ENCODE peak calls at places on chromosomes 12 and 14, in eight cellular contexts. G is COR-L47; V is iPS-NIHi11; M is SIG-M5; W is AG09319; O is stimulated activated naive CD8-positive, alpha-beta T cell treated with anti-CD3 and anti-CD28 coated beads, Interleukin-15, amount 100 ng/mL, for 72 hours; L is activated gamma-delta T cell treated with Interleukin-2 at 50 U/mL for 16 hours; Y is NCI-H2029. E is an unnamed sample.

GRCh38 chr12:94469522-94469921 is 9.9 kb upstream of the CEP83 start:
- DNase-seq in V (no peak), G (no peak), M (no peak), L (no peak), W (no peak), Y (no peak), O (no peak), E (no peak)

GRCh38 chr12:101044512-101045074 is 165.4 kb downstream of the SLC5A8 start:
- DNase-seq in M (no peak), G (no peak), V (no peak), L (no peak), Y (no peak), W (no peak), O (no peak), E (no peak)

GRCh38 chr14:71321556-71322315 is 414.5 kb downstream of the PCNX1 start:
- DNase-seq in L (no peak), W (no peak), G (peak; percentile 41), V (peak; percentile 49), Y (peak; percentile 49), M (no peak), O (peak; percentile 12), E (no peak)

GRCh38 chr12:117356048-117356447 is 5.4 kb downstream of the NOS1 start:
- DNase-seq in Y (no peak), O (no peak), M (no peak), G (no peak), L (no peak), V (no peak), W (no peak), E (no peak)

GRCh38 chr14:79369359-79370332 is 841.7 kb downstream of the DIO2 start:
- DNase-seq in M (no peak), L (no peak), W (no peak), Y (no peak), V (no peak), O (no peak), G (no peak), E (no peak)

GRCh38 chr12:125533434-125534029 is 468.3 kb downstream of the AACS start:
- DNase-seq in M (no peak), L (no peak), W (no peak), O (no peak), V (peak; percentile 88), G (peak; percentile 21), Y (peak; percentile 11), E (no peak)

GRCh38 chr14:38755036-38755435 is 348.0 kb downstream of the SEC23A start:
- DNase-seq in G (no peak), W (no peak), O (no peak), V (no peak), M (no peak), L (no peak), Y (no peak), E (no peak)

GRCh38 chr14:63406341-63406740 is 87.6 kb upstream of the GPHB5 start:
- DNase-seq in V (no peak), L (no peak), W (no peak), O (no peak), M (no peak), G (no peak), Y (no peak), E (no peak)

GRCh38 chr12:63064080-63064479 is 86.9 kb downstream of the AVPR1A start:
- DNase-seq in V (no peak), W (peak; percentile 16), M (no peak), Y (no peak), O (no peak), L (no peak), G (no peak), E (no peak)

GRCh38 chr14:23403908-23404307 is 4.2 kb downstream of the MYH6 start:
- DNase-seq in L (no peak), W (no peak), Y (no peak), G (no peak), O (no peak), M (no peak), V (no peak), E (no peak)

GRCh38 chr14:54329082-54329695 is 67.6 kb upstream of the CDKN3 start:
- DNase-seq in G (no peak), M (no peak), O (peak; percentile 16), V (peak; percentile 85), W (peak; percentile 44), L (no peak), Y (peak; percentile 50), E (no peak)

GRCh38 chr14:98210045-98210678 is 1061.8 kb downstream of the BCL11B start:
- DNase-seq in Y (no peak), V (peak; percentile 33), M (no peak), G (no peak), L (peak; percentile 71), W (no peak), O (peak; percentile 50), E (no peak)

GRCh38 chr12:46383654-46384450 is 11.3 kb upstream of the SLC38A2 start:
- DNase-seq in Y (peak; percentile 32), V (no peak), L (peak; percentile 58), G (peak; percentile 39), O (peak; percentile 84), M (no peak), W (peak; percentile 96), E (peak; percentile 76)

GRCh38 chr14:91919814-91920213 is 27.7 kb downstream of the FBLN5 start:
- DNase-seq in Y (no peak), O (no peak), V (no peak), G (no peak), L (no peak), M (no peak), W (peak; percentile 44), E (no peak)

GRCh38 chr12:124278389-124279101 is 16.3 kb upstream of the RFLNA start:
- DNase-seq in W (no peak), V (no peak), M (no peak), O (no peak), Y (peak; percentile 49), G (no peak), L (no peak), E (no peak)

GRCh38 chr12:76047060-76047459 is 15.5 kb upstream of the PHLDA1 start:
- DNase-seq in L (no peak), Y (no peak), M (no peak), O (no peak), W (no peak), V (no peak), G (no peak), E (no peak)

GRCh38 chr12:78146365-78146772 is 315.7 kb downstream of the NAV3 start:
- DNase-seq in O (no peak), G (peak; percentile 22), Y (peak; percentile 41), L (no peak), M (no peak), W (peak; percentile 5), V (peak; percentile 14), E (no peak)

GRCh38 chr14:106845286-106846087 is 1319.1 kb downstream of the TMEM121 start:
- DNase-seq in Y (peak; percentile 34), M (no peak), W (no peak), L (peak; percentile 47), V (no peak), G (peak; percentile 27), O (peak; percentile 68), E (peak; percentile 69)

GRCh38 chr14:77663289-77663688 is 44.5 kb downstream of the ALKBH1 start:
- DNase-seq in O (no peak), Y (no peak), M (no peak), G (no peak), W (no peak), V (no peak), L (no peak), E (no peak)

GRCh38 chr14:103755060-103755459 is 39.5 kb downstream of the ZFYVE21 start:
- DNase-seq in W (no peak), G (no peak), L (no peak), Y (no peak), V (no peak), O (no peak), M (no peak), E (no peak)

GRCh38 chr12:4700621-4701026 is 19.6 kb upstream of the GALNT8 start:
- DNase-seq in G (no peak), L (no peak), W (no peak), M (no peak), V (peak; percentile 22), Y (peak; percentile 4), O (no peak), E (no peak)

GRCh38 chr12:104741497-104742367 is 216.4 kb downstream of the SLC41A2 start:
- DNase-seq in G (no peak), V (no peak), L (no peak), M (no peak), Y (no peak), W (no peak), O (no peak), E (no peak)

GRCh38 chr12:132282031-132282949 is 47.1 kb downstream of the GALNT9 start:
- DNase-seq in W (no peak), L (no peak), M (no peak), V (no peak), G (no peak), O (no peak), Y (no peak), E (no peak)

GRCh38 chr14:72692678-72693077 is 201.2 kb downstream of the DPF3 start:
- DNase-seq in W (no peak), V (peak; percentile 79), L (no peak), O (no peak), Y (no peak), G (no peak), M (no peak), E (no peak)

GRCh38 chr12:104494137-104494815 is 37.5 kb downstream of the CHST11 start:
- DNase-seq in Y (no peak), M (no peak), V (no peak), L (peak; percentile 53), O (peak; percentile 77), G (no peak), W (no peak), E (no peak)

GRCh38 chr12:13165578-13166120 is 30.9 kb upstream of the EMP1 start:
- DNase-seq in Y (no peak), M (no peak), G (no peak), O (peak; percentile 88), V (peak; percentile 39), L (peak; percentile 72), W (no peak), E (peak; percentile 61)

GRCh38 chr12:60148831-60149230 is 553.0 kb downstream of the SLC16A7 start:
- DNase-seq in Y (no peak), O (no peak), V (no peak), W (peak; percentile 31), G (no peak), M (no peak), L (no peak), E (no peak)

GRCh38 chr12:53670308-53670707 is 5.6 kb downstream of the ATP5MC2 start:
- DNase-seq in Y (no peak), V (no peak), W (no peak), L (no peak), O (no peak), M (no peak), G (no peak), E (no peak)

E was measured in stimulated activated naive B cell treated with anti-CD40 and anti-IgM and Interleukin-4, amounts not matched to agents 10 μg/mL and 1 μg/mL and 100 μg/mL, for 72 hours.